ENCODE peak calls at places on chromosomes 11 and 22, in eight cellular contexts. T is epithelial cell of prostate; D is stimulated activated CD4-positive, alpha-beta T cell treated with anti-CD3 and anti-CD28 coated beads, Interleukin-15, amount 100 ng/mL, for 1 hour; P is naive B cell; F is HuH-7.5; Z is hepatic stellate cell; X is CD8-positive, alpha-beta memory T cell; I is fibroblast of the aortic adventitia. L is an unnamed sample.
A peak's percentile ranks its signal among the peaks of the same experiment; 100 is the strongest.

GRCh38 chr11:117419136-117419914 is 91.7 kb downstream of the CEP164 start:
- DNase-seq in T (no peak), D (no peak), P (no peak), F (no peak), Z (peak; percentile 32), X (no peak), I (no peak), L (no peak)

GRCh38 chr22:23240639-23241389 is 60.5 kb downstream of the BCR start:
- DNase-seq in T (no peak), D (no peak), P (no peak), F (no peak), Z (no peak), X (no peak), I (no peak), L (no peak)

GRCh38 chr11:82960000-82960778 is 58.7 kb downstream of the DDIAS start:
- DNase-seq in T (no peak), D (no peak), P (peak; percentile 36), F (no peak), Z (no peak), X (peak; percentile 71), I (no peak), L (peak; percentile 41)

GRCh38 chr22:44336962-44337657 is 24.4 kb upstream of the SHISAL1 start:
- DNase-seq in T (no peak), D (no peak), P (no peak), F (no peak), Z (no peak), X (no peak), I (no peak), L (no peak)

GRCh38 chr22:38251355-38251720 is 21.5 kb downstream of the TMEM184B start:
- DNase-seq in T (no peak), D (no peak), P (no peak), F (no peak), Z (no peak), X (no peak), I (no peak), L (no peak)

GRCh38 chr11:20093775-20094174 is 66.5 kb downstream of the DBX1 start:
- DNase-seq in T (no peak), D (no peak), P (no peak), F (no peak), Z (peak; percentile 59), X (no peak), I (peak; percentile 89), L (no peak)

GRCh38 chr11:77661670-77662069 is 24.1 kb upstream of the CLNS1A start:
- DNase-seq in T (no peak), D (no peak), P (no peak), F (no peak), Z (no peak), X (no peak), I (no peak), L (no peak)

GRCh38 chr22:32591620-32592019 is 117.0 kb downstream of the FBXO7 start:
- DNase-seq in T (no peak), D (no peak), P (no peak), F (no peak), Z (peak; percentile 38), X (no peak), I (peak; percentile 75), L (no peak)

GRCh38 chr11:125892071-125892470 is 4.6 kb downstream of the HYLS1 start:
- DNase-seq in T (no peak), D (no peak), P (no peak), F (no peak), Z (peak; percentile 11), X (no peak), I (peak; percentile 27), L (no peak)

GRCh38 chr22:37410174-37411055 is 16.9 kb downstream of the ELFN2 start:
- DNase-seq in T (no peak), D (no peak), P (no peak), F (no peak), Z (no peak), X (no peak), I (no peak), L (no peak)

GRCh38 chr11:29634248-29634647 is 382.6 kb downstream of the KCNA4 start:
- DNase-seq in T (no peak), D (no peak), P (no peak), F (no peak), Z (no peak), X (no peak), I (peak; percentile 4), L (no peak)

GRCh38 chr11:67456068-67456705 is 1.0 kb downstream of the CABP4 start:
- DNase-seq in T (no peak), D (no peak), P (no peak), F (no peak), Z (no peak), X (no peak), I (no peak), L (no peak)

GRCh38 chr11:3645552-3645951 is 624 bp downstream of the ART1 start:
- DNase-seq in T (no peak), D (no peak), P (no peak), F (no peak), Z (no peak), X (no peak), I (no peak), L (no peak)

GRCh38 chr11:62345862-62346261 is 8.6 kb downstream of the ASRGL1 start:
- DNase-seq in T (no peak), D (no peak), P (no peak), F (no peak), Z (no peak), X (no peak), I (no peak), L (no peak)

GRCh38 chr22:46083383-46084350 is 66.7 kb upstream of the PPARA start:
- DNase-seq in T (no peak), D (no peak), P (no peak), F (no peak), Z (no peak), X (peak; percentile 3), I (peak; percentile 33), L (no peak)

GRCh38 chr11:13009921-13010736 is 1.0 kb downstream of the RASSF10 start:
- DNase-seq in T (no peak), D (no peak), P (no peak), F (peak; percentile 37), Z (no peak), X (no peak), I (no peak), L (no peak)

GRCh38 chr22:49796596-49797270 is 30.9 kb downstream of the BRD1 start:
- DNase-seq in T (no peak), D (no peak), P (no peak), F (no peak), Z (no peak), X (no peak), I (no peak), L (no peak)

GRCh38 chr11:2799881-2800654 is 85.5 kb downstream of the CDKN1C start:
- DNase-seq in T (no peak), D (no peak), P (no peak), F (no peak), Z (no peak), X (no peak), I (no peak), L (no peak)

GRCh38 chr11:15742626-15743243 is 613.6 kb downstream of the SOX6 start:
- DNase-seq in T (no peak), D (no peak), P (no peak), F (no peak), Z (no peak), X (no peak), I (peak; percentile 16), L (no peak)

GRCh38 chr11:244376-244775 is 7.6 kb downstream of the PSMD13 start:
- DNase-seq in T (no peak), D (no peak), P (no peak), F (no peak), Z (no peak), X (no peak), I (no peak), L (no peak)

GRCh38 chr11:19959210-19959609 is 201.1 kb downstream of the DBX1 start:
- DNase-seq in T (no peak), D (no peak), P (no peak), F (no peak), Z (no peak), X (no peak), I (no peak), L (no peak)

GRCh38 chr11:134374891-134375550 is 37.0 kb downstream of the B3GAT1 start:
- DNase-seq in T (no peak), D (no peak), P (no peak), F (no peak), Z (no peak), X (no peak), I (no peak), L (no peak)

GRCh38 chr11:12109591-12110196 is 696 bp upstream of the MICAL2 start:
- DNase-seq in T (peak; percentile 29), D (no peak), P (no peak), F (no peak), Z (no peak), X (no peak), I (no peak), L (no peak)

GRCh38 chr11:120633630-120634374 is 122.3 kb downstream of the GRIK4 start:
- DNase-seq in T (no peak), D (no peak), P (no peak), F (no peak), Z (no peak), X (no peak), I (no peak), L (no peak)

GRCh38 chr11:2142300-2142759 is 3.1 kb upstream of the IGF2 start:
- DNase-seq in T (no peak), D (no peak), P (no peak), F (no peak), Z (peak; percentile 82), X (no peak), I (peak; percentile 47), L (no peak)

GRCh38 chr11:5339771-5340322 is 3.5 kb downstream of the OR51B5 start:
- DNase-seq in T (no peak), D (no peak), P (no peak), F (no peak), Z (no peak), X (no peak), I (no peak), L (no peak)

GRCh38 chr11:66421492-66422205 is 814 bp downstream of the NPAS4 start:
- DNase-seq in T (peak; percentile 20), D (peak; percentile 81), P (peak; percentile 80), F (peak; percentile 100), Z (peak; percentile 91), X (peak; percentile 92), I (peak; percentile 91), L (peak; percentile 82)

GRCh38 chr11:41461057-41461681 is 1.7 kb upstream of the LRRC4C start:
- DNase-seq in T (no peak), D (no peak), P (no peak), F (no peak), Z (no peak), X (no peak), I (peak; percentile 15), L (no peak)

GRCh38 chr11:46381046-46381835 is at the start of gene MDK:
- DNase-seq in T (no peak), D (no peak), P (no peak), F (peak; percentile 57), Z (peak; percentile 52), X (no peak), I (no peak), L (no peak)

GRCh38 chr11:77589521-77590193 is at the start of gene AQP11:
- DNase-seq in T (no peak), D (peak; percentile 19), P (peak; percentile 57), F (peak; percentile 75), Z (peak; percentile 88), X (peak; percentile 53), I (peak; percentile 75), L (peak; percentile 87)

GRCh38 chr11:12083380-12083779 is 27.0 kb upstream of the MICAL2 start:
- DNase-seq in T (no peak), D (no peak), P (no peak), F (no peak), Z (no peak), X (no peak), I (no peak), L (no peak)

GRCh38 chr11:24511518-24511917 is 14.7 kb downstream of the LUZP2 start:
- DNase-seq in T (no peak), D (no peak), P (no peak), F (no peak), Z (no peak), X (no peak), I (no peak), L (no peak)

GRCh38 chr11:26227311-26227710 is 104.6 kb upstream of the ANO3 start:
- DNase-seq in T (peak; percentile 79), D (no peak), P (peak; percentile 43), F (peak; percentile 5), Z (peak; percentile 22), X (no peak), I (peak; percentile 92), L (no peak)

GRCh38 chr11:81869337-81870065 is 864.2 kb downstream of the FAM181B start:
- DNase-seq in T (peak; percentile 16), D (peak; percentile 38), P (peak; percentile 87), F (no peak), Z (no peak), X (peak; percentile 94), I (no peak), L (peak; percentile 69)

L was measured in GM06990.